ENCODE peak calls at places on chromosomes 11 and 22, in eight cellular contexts. L, P, V, R, B, E, J and D are unnamed samples. For H3K4me1, the result is how much of the 10 kb centered on the place peaks cover.

GRCh38 chr11:69333906-69334305 is 40.0 kb downstream of the MYEOV start:
- DNase-seq in L (no peak), P (no peak), V (no peak), R (no peak), B (no peak), E (no peak), J (no peak), D (no peak)

GRCh38 chr11:1532606-1533341 is 39.3 kb downstream of the DUSP8 start:
- DNase-seq in L (no peak), P (no peak), V (no peak), R (no peak), B (no peak), E (no peak), J (no peak), D (no peak)

GRCh38 chr22:19523240-19524169 is 705 bp downstream of the CLDN5 start:
- DNase-seq in L (no peak), P (no peak), V (no peak), R (no peak), B (no peak), E (no peak), J (no peak), D (no peak)

GRCh38 chr11:6377902-6378694 is 12.2 kb upstream of the SMPD1 start:
- DNase-seq in L (no peak), P (no peak), V (no peak), R (no peak), B (no peak), E (no peak), J (no peak), D (no peak)

GRCh38 chr11:33987975-33988580 is 63.5 kb upstream of the CAPRIN1 start:
- DNase-seq in L (peak), P (peak), V (peak), R (peak), B (no peak), E (peak), J (peak), D (peak)

GRCh38 chr11:35549787-35550186 is 24.4 kb upstream of the PAMR1 start:
- DNase-seq in L (no peak), P (no peak), V (no peak), R (peak), B (no peak), E (no peak), J (no peak), D (no peak)

GRCh38 chr22:49186293-49186692 is 641.4 kb downstream of the BRD1 start:
- DNase-seq in L (no peak), P (no peak), V (no peak), R (no peak), B (no peak), E (no peak), J (no peak), D (no peak)

GRCh38 chr11:17852246-17852645 is 117.7 kb downstream of the KCNC1 start:
- DNase-seq in L (no peak), P (no peak), V (no peak), R (no peak), B (no peak), E (no peak), J (no peak), D (no peak)

GRCh38 chr11:31815743-31816466 is 4.8 kb upstream of the PAX6 start:
- DNase-seq in L (no peak), P (no peak), V (no peak), R (no peak), B (no peak), E (no peak), J (no peak), D (no peak)

GRCh38 chr11:106047636-106048035 is 25.6 kb upstream of the MSANTD4 start:
- DNase-seq in L (no peak), P (no peak), V (no peak), R (no peak), B (no peak), E (no peak), J (no peak), D (no peak)

GRCh38 chr11:76620471-76620870 is 50.1 kb downstream of the LRRC32 start:
- DNase-seq in L (no peak), P (no peak), V (no peak), R (no peak), B (no peak), E (no peak), J (no peak), D (no peak)

GRCh38 chr11:86458294-86459001 is 83.8 kb downstream of the CCDC81 start:
- DNase-seq in L (no peak), P (no peak), V (no peak), R (no peak), B (no peak), E (no peak), J (no peak), D (no peak)

GRCh38 chr22:44459041-44459440 is 39.0 kb downstream of the RTL6 start:
- DNase-seq in L (no peak), P (no peak), V (no peak), R (no peak), B (no peak), E (no peak), J (no peak), D (no peak)

GRCh38 chr22:19055801-19056200 is 66.4 kb downstream of the DGCR2 start:
- DNase-seq in L (no peak), P (no peak), V (no peak), R (no peak), B (no peak), E (no peak), J (no peak), D (no peak)

GRCh38 chr11:22275600-22275999 is 62.6 kb upstream of the SLC17A6 start:
- DNase-seq in L (no peak), P (no peak), V (no peak), R (no peak), B (no peak), E (no peak), J (no peak), D (no peak)

GRCh38 chr11:123365955-123366354 is 64.1 kb upstream of the GRAMD1B start:
- DNase-seq in L (no peak), P (no peak), V (no peak), R (no peak), B (no peak), E (no peak), J (no peak), D (no peak)

GRCh38 chr11:9158898-9159391 is 67.5 kb upstream of the SCUBE2 start:
- DNase-seq in L (no peak), P (no peak), V (no peak), R (no peak), B (no peak), E (no peak), J (no peak), D (no peak)

GRCh38 chr11:9155930-9156329 is 64.5 kb upstream of the SCUBE2 start:
- DNase-seq in L (no peak), P (no peak), V (no peak), R (no peak), B (no peak), E (no peak), J (no peak), D (no peak)

GRCh38 chr11:9160166-9160565 is 68.8 kb upstream of the SCUBE2 start:
- DNase-seq in L (no peak), P (no peak), V (no peak), R (no peak), B (no peak), E (no peak), J (no peak), D (no peak)
- TF ChIP-seq POLR2A in L (no peak), P (no peak), V (no peak), R (no peak), B (no peak), E (no peak), J (no peak), D (no peak)

DNA sequence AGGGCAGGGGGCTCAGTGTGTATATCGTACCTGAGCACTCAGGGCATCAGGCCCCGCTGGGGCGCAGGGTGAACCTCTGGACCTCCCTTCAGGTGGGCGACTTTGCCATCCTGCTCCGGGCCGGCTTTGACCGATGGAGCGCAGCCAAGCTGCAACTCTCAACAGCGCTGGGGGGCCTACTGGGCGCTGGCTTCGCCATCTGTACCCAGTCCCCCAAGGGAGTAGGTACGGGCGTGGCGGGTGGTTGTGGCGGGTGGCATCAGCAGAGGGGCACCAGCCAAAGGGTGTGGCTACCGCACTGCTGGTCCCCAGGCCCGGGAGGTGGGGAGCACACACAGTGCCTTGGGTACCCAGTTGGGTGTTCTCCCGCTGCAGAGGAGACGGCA is 6.3 kb downstream of the SLC39A13 start:
- DNase-seq in L (no peak), P (no peak), V (no peak), R (no peak), B (no peak), E (no peak), J (no peak), D (no peak)
- H3K4me1 ChIP-seq in L (under half), P (under half), V (under half), R (under half), B (under half), E (under half), J (under half), D (under half)

GRCh38 chr11:94767292-94767690 is 865 bp upstream of the AMOTL1 start:
- DNase-seq in L (no peak), P (no peak), V (no peak), R (no peak), B (no peak), E (no peak), J (no peak), D (no peak)

GRCh38 chr11:94767701-94768601 is at the start of gene AMOTL1:
- DNase-seq in L (peak), P (peak), V (peak), R (peak), B (peak), E (peak), J (peak), D (peak)

GRCh38 chr11:94770563-94771120 is 2.5 kb downstream of the AMOTL1 start:
- DNase-seq in L (no peak), P (no peak), V (no peak), R (no peak), B (no peak), E (no peak), J (no peak), D (no peak)

GRCh38 chr11:94769897-94770296 is 1.7 kb downstream of the AMOTL1 start:
- DNase-seq in L (no peak), P (no peak), V (no peak), R (no peak), B (no peak), E (no peak), J (no peak), D (peak)

DNA sequence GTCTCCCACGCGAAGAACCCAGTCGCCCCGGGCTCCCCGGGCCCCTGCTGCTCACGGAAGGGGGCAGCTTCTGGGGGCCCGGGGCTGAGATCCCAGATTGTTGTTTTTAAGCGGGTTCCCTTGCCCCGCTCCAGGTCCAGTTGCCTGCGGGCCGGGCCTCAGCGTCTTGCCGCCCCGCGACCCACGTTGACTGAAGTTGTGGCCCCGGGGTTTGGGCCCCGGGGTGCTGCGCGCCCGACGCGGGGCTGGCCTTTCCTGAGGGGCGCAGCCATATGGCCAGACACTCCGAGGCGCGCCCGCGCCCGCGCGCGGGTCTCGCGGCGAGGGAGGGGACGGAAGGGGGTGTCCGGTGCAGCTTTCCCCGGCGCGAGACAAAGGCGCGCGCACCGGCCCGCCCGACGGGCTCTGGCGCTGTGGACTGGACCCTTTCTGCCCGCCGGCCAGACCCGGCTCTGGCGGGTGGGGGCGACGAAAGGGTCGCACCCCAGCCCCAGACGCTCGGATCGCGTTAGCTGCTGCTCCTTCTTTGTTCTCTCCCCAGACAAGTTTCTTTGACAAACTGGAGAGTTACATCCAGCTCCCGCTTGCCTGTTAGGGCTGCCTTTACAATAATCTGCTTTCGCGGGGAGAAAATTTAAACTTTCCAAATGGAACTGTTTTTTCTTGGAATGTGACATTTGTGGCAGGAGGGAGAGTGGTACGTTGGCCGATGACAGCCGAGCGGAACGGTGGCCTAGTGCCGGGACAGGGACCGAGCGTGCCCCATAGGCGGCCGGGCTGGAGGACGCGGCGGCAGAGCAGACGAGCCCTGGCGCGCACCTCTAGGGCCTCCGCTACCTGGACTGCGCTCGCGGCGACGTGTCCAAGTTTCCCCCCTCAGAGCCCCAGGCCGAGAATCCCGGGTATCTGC is 701 bp downstream of the AMOTL1 start:
- DNase-seq in L (peak), P (no peak), V (peak), R (no peak), B (no peak), E (peak), J (peak), D (peak)
- TF ChIP-seq POLR2A in L (no peak), P (no peak), V (peak), R (no peak), B (no peak), E (peak), J (no peak), D (peak)

DNA sequence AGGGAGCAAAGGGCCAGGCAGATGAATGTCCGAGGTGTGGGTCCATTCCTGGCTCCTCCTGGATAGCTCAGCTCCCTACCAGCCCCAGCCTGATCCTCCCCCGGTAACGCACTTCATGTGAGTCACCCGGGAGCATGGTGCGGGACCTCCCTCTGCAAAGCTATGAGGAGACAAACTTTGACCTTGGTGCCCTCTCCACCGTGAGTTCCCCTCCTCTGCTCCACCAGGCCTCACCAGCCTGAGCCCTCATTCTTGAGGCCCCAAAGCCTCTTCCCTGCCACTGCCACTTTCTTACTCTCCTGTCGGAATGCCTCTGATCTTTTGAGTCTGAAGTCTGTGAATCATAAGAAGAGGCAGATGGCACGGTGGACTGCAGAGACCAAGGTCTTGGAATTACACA is 37.4 kb upstream of the CD82 start:
- DNase-seq in L (no peak), P (no peak), V (no peak), R (peak), B (no peak), E (no peak), J (no peak), D (no peak)
- H3K4me1 ChIP-seq in L (under half), P (under half), V (under half), R (under half), B (under half), E (under half), J (under half), D (under half)